ENCODE peak calls at places on chromosomes 4 and X, in eight cellular contexts. C is sciatic nerve; Q is GM04503; V is activated naive CD8-positive, alpha-beta T cell treated with anti-CD3 and anti-CD28 coated beads, Interleukin-2, amount 10 ng/mL, durations not matched to agents 7 days and 5 days; K is heart right ventricle; U is epithelial cell of esophagus; N is AG20443; I is NCI-H1092 treated with DMSO at 0.1 percent for 48 hours. Y is an unnamed sample.

GRCh38 chr4:52126946-52127345 is 75.8 kb downstream of the SPATA18 start:
- DNase-seq in C (no peak), N (peak), K (no peak), I (no peak), V (no peak), U (peak), Q (peak), Y (no peak)

GRCh38 chr4:118817178-118817930 is 18.6 kb downstream of the SEC24D start:
- DNase-seq in Q (no peak), V (no peak), C (no peak), K (no peak), U (no peak), I (no peak), N (no peak), Y (no peak)

GRCh38 chrX:101550362-101550761 is at the start of gene ARMCX1:
- DNase-seq in U (peak), V (peak), N (peak), I (peak), C (peak), K (peak), Q (peak), Y (no peak)

GRCh38 chr4:132572210-132572609 is 576.9 kb upstream of the PCDH10 start:
- DNase-seq in K (no peak), Q (no peak), V (no peak), C (no peak), U (no peak), N (no peak), I (no peak), Y (no peak)

GRCh38 chr4:184347251-184348239 is 126.8 kb downstream of the IRF2 start:
- DNase-seq in K (no peak), U (peak), V (no peak), I (no peak), Q (no peak), N (peak), C (no peak), Y (no peak)

GRCh38 chr4:84719115-84719514 is 136.2 kb downstream of the CDS1 start:
- DNase-seq in Q (no peak), I (no peak), N (no peak), U (no peak), C (no peak), K (no peak), V (no peak), Y (no peak)

GRCh38 chrX:131617182-131617581 is 73.3 kb downstream of the OR13H1 start:
- DNase-seq in Q (peak), U (peak), V (no peak), N (peak), K (no peak), C (no peak), I (no peak), Y (no peak)

GRCh38 chr4:184265566-184266351 is 48.1 kb upstream of the ENPP6 start:
- DNase-seq in N (no peak), Q (no peak), U (peak), I (no peak), K (no peak), C (no peak), V (no peak), Y (no peak)

GRCh38 chr4:153499005-153499404 is 32.8 kb downstream of the TMEM131L start:
- DNase-seq in K (no peak), C (no peak), V (no peak), N (no peak), I (no peak), Q (no peak), U (no peak), Y (no peak)

GRCh38 chrX:101230636-101231035 is 11.1 kb downstream of the DRP2 start:
- DNase-seq in K (no peak), Q (peak), V (no peak), I (no peak), U (peak), C (no peak), N (peak), Y (no peak)

GRCh38 chrX:26070882-26071281 is 67.3 kb upstream of the MAGEB18 start:
- DNase-seq in I (no peak), Q (no peak), U (no peak), V (no peak), K (no peak), N (no peak), C (no peak), Y (no peak)

GRCh38 chr4:74682567-74683359 is 111.6 kb downstream of the BTC start:
- DNase-seq in N (peak), V (no peak), I (no peak), K (no peak), U (peak), C (no peak), Q (peak), Y (no peak)

GRCh38 chr4:153566751-153567150 is 100.6 kb downstream of the TMEM131L start:
- DNase-seq in Q (no peak), I (no peak), K (peak), V (no peak), N (no peak), U (no peak), C (no peak), Y (no peak)

GRCh38 chr4:150039790-150040189 is 38.5 kb upstream of the DCLK2 start:
- DNase-seq in V (no peak), N (no peak), Q (no peak), C (no peak), U (no peak), K (no peak), I (no peak), Y (no peak)

GRCh38 chrX:138001219-138001618 is 435.3 kb downstream of the ZIC3 start:
- DNase-seq in U (no peak), C (no peak), K (no peak), V (no peak), I (no peak), N (no peak), Q (no peak), Y (no peak)

GRCh38 chr4:114417214-114417613 is 181.4 kb upstream of the UGT8 start:
- DNase-seq in I (peak), K (no peak), N (no peak), V (no peak), U (peak), C (no peak), Q (no peak), Y (no peak)

GRCh38 chr4:91035276-91035675 is 908.1 kb downstream of the CCSER1 start:
- DNase-seq in K (no peak), I (no peak), C (no peak), N (no peak), V (no peak), Q (no peak), U (no peak), Y (no peak)